ENCODE peak calls at places on chromosomes 13 and 19, in eight cellular contexts. U is stimulated activated CD4-positive, alpha-beta T cell treated with anti-CD3 and anti-CD28 coated beads, Interleukin-15, amount 100 ng/mL, for 1 hour; E is dorsolateral prefrontal cortex; C is sciatic nerve; L is BJ; B is A673; S is naive thymus-derived CD8-positive, alpha-beta T cell; W is HCT116. G is an unnamed sample.

GRCh38 chr13:111902726-111903125 is 164.2 kb upstream of the SOX1 start:
- DNase-seq in U (no peak), E (no peak), C (peak; percentile 6), L (no peak), B (no peak), S (no peak), W (no peak), G (no peak)

GRCh38 chr13:20503088-20504083 is 22.3 kb downstream of the CRYL1 start:
- DNase-seq in U (no peak), E (no peak), C (no peak), L (no peak), B (no peak), S (no peak), W (no peak), G (no peak)

GRCh38 chr13:35549481-35549880 is 73.0 kb upstream of the MAB21L1 start:
- DNase-seq in U (no peak), E (no peak), C (no peak), L (peak; percentile 9), B (peak; percentile 13), S (no peak), W (no peak), G (no peak)

GRCh38 chr13:88704600-88705275 is 1033.6 kb downstream of the SLITRK5 start:
- DNase-seq in U (no peak), E (no peak), C (no peak), L (no peak), B (no peak), S (no peak), W (no peak), G (no peak)

GRCh38 chr13:110436276-110436675 is 125.2 kb downstream of the RAB20 start:
- DNase-seq in U (no peak), E (no peak), C (no peak), L (no peak), B (no peak), S (no peak), W (no peak), G (no peak)

GRCh38 chr19:28880735-28881401 is 332.1 kb downstream of the UQCRFS1 start:
- DNase-seq in U (no peak), E (no peak), C (no peak), L (no peak), B (no peak), S (no peak), W (no peak), G (no peak)

GRCh38 chr13:24270639-24271131 is 38.7 kb upstream of the C1QTNF9 start:
- DNase-seq in U (peak; percentile 19), E (peak; percentile 72), C (peak; percentile 79), L (no peak), B (peak; percentile 74), S (peak; percentile 52), W (no peak), G (peak; percentile 76)

GRCh38 chr13:49220856-49221614 is 897 bp downstream of the MLNR start:
- DNase-seq in U (no peak), E (no peak), C (no peak), L (no peak), B (no peak), S (no peak), W (no peak), G (peak; percentile 9)

GRCh38 chr13:31477961-31478360 is 261.4 kb upstream of the RXFP2 start:
- DNase-seq in U (no peak), E (no peak), C (no peak), L (peak; percentile 74), B (no peak), S (no peak), W (no peak), G (no peak)

GRCh38 chr13:110907951-110908898 is 6.6 kb downstream of the ANKRD10 start:
- DNase-seq in U (no peak), E (no peak), C (no peak), L (no peak), B (peak; percentile 33), S (no peak), W (peak; percentile 95), G (no peak)

GRCh38 chr19:2428027-2428690 is 773 bp upstream of the TIMM13 start:
- DNase-seq in U (no peak), E (peak; percentile 64), C (peak; percentile 72), L (no peak), B (peak; percentile 33), S (no peak), W (no peak), G (no peak)